ENCODE peak calls at places on chromosomes 2 and 18, in four cellular contexts. Q is body of pancreas, R is NCI-H774, X is ovary. K is an unnamed sample.

GRCh38 chr2:163554864-163555263 is 180.9 kb downstream of the FIGN start:
- DNase-seq in X (no peak), R (no peak), Q (no peak), K (no peak)

GRCh38 chr2:106982350-106982749 is 96.4 kb upstream of the ST6GAL2 start:
- DNase-seq in Q (no peak), X (no peak), R (no peak), K (no peak)

GRCh38 chr2:237291138-237291792 is 122.7 kb downstream of the COL6A3 start:
- DNase-seq in X (peak), Q (peak), R (peak), K (peak)

GRCh38 chr2:74481961-74482800 is 617 bp downstream of the CCDC142 start:
- DNase-seq in R (no peak), X (peak), Q (peak), K (peak)

GRCh38 chr18:27411911-27412310 is 226.8 kb upstream of the CHST9 start:
- DNase-seq in R (no peak), X (no peak), Q (no peak), K (no peak)

GRCh38 chr2:106638043-106638442 is 150.9 kb downstream of the CD8B2 start:
- DNase-seq in Q (no peak), R (peak), X (no peak), K (peak)

GRCh38 chr2:223459328-223459939 is 142.7 kb downstream of the SCG2 start:
- DNase-seq in R (peak), X (no peak), Q (no peak), K (no peak)

GRCh38 chr2:36416370-36417165 is 61.0 kb downstream of the CRIM1 start:
- DNase-seq in R (no peak), Q (peak), X (no peak), K (no peak)

GRCh38 chr2:220553150-220553549 is 925.7 kb downstream of the SLC4A3 start:
- DNase-seq in R (no peak), X (no peak), Q (no peak), K (peak)